ENCODE peak calls at places on chromosomes 3 and 15, in six cellular contexts. One of them, this sample, is unnamed.

GRCh38 chr15:91224750-91225380 is 124.8 kb downstream of the SV2B start:
- DNase-seq in hepatocyte: peak; percentile 41
- DNase-seq in ovary: no peak
- DNase-seq in upper lobe of right lung: no peak
- DNase-seq in psoas muscle: no peak
- DNase-seq in kidney: no peak
- DNase-seq in this sample: peak; percentile 20

GRCh38 chr3:134359121-134360010 is 14.9 kb downstream of the AMOTL2 start:
- DNase-seq in hepatocyte: no peak
- DNase-seq in ovary: no peak
- DNase-seq in upper lobe of right lung: peak; percentile 52
- DNase-seq in psoas muscle: peak; percentile 56
- DNase-seq in kidney: no peak
- DNase-seq in this sample: no peak

GRCh38 chr3:64977308-64978100 is 289.7 kb upstream of the ADAMTS9 start:
- DNase-seq in hepatocyte: peak; percentile 13
- DNase-seq in ovary: no peak
- DNase-seq in upper lobe of right lung: no peak
- DNase-seq in psoas muscle: no peak
- DNase-seq in kidney: peak; percentile 67
- DNase-seq in this sample: peak; percentile 98

GRCh38 chr3:117837391-117837790 is 1127.8 kb downstream of the TUSC7 start:
- DNase-seq in hepatocyte: no peak
- DNase-seq in ovary: no peak
- DNase-seq in upper lobe of right lung: no peak
- DNase-seq in psoas muscle: no peak
- DNase-seq in kidney: no peak
- DNase-seq in this sample: no peak

GRCh38 chr3:152263711-152264110 is 5.0 kb upstream of the MBNL1 start:
- DNase-seq in hepatocyte: no peak
- DNase-seq in ovary: no peak
- DNase-seq in upper lobe of right lung: no peak
- DNase-seq in psoas muscle: no peak
- DNase-seq in kidney: no peak
- DNase-seq in this sample: no peak

GRCh38 chr15:65329298-65329990 is 25.0 kb downstream of the RNU5B-1 start:
- DNase-seq in hepatocyte: no peak
- DNase-seq in ovary: no peak
- DNase-seq in upper lobe of right lung: no peak
- DNase-seq in psoas muscle: peak; percentile 25
- DNase-seq in kidney: peak; percentile 51
- DNase-seq in this sample: no peak

GRCh38 chr3:64240445-64240844 is 15.2 kb upstream of the PRICKLE2 start:
- DNase-seq in hepatocyte: no peak
- DNase-seq in ovary: no peak
- DNase-seq in upper lobe of right lung: no peak
- DNase-seq in psoas muscle: no peak
- DNase-seq in kidney: no peak
- DNase-seq in this sample: no peak

GRCh38 chr15:96331942-96332853 is 1.7 kb downstream of the NR2F2 start:
- DNase-seq in hepatocyte: peak; percentile 67
- DNase-seq in ovary: peak; percentile 43
- DNase-seq in upper lobe of right lung: peak; percentile 80
- DNase-seq in psoas muscle: peak; percentile 85
- DNase-seq in kidney: peak; percentile 80
- DNase-seq in this sample: no peak

GRCh38 chr15:96789999-96790398 is 459.5 kb downstream of the NR2F2 start:
- DNase-seq in hepatocyte: no peak
- DNase-seq in ovary: no peak
- DNase-seq in upper lobe of right lung: no peak
- DNase-seq in psoas muscle: no peak
- DNase-seq in kidney: no peak
- DNase-seq in this sample: no peak

GRCh38 chr15:68620721-68621528 is 42.1 kb downstream of the CORO2B start:
- DNase-seq in hepatocyte: peak; percentile 79
- DNase-seq in ovary: peak; percentile 97
- DNase-seq in upper lobe of right lung: peak; percentile 74
- DNase-seq in psoas muscle: peak; percentile 95
- DNase-seq in kidney: peak; percentile 94
- DNase-seq in this sample: no peak

GRCh38 chr15:99070268-99070667 is 34.6 kb upstream of the SYNM start:
- DNase-seq in hepatocyte: no peak
- DNase-seq in ovary: no peak
- DNase-seq in upper lobe of right lung: peak; percentile 15
- DNase-seq in psoas muscle: no peak
- DNase-seq in kidney: no peak
- DNase-seq in this sample: no peak

GRCh38 chr3:111373861-111374260 is 168.1 kb upstream of the CD96 start:
- DNase-seq in hepatocyte: no peak
- DNase-seq in ovary: no peak
- DNase-seq in upper lobe of right lung: no peak
- DNase-seq in psoas muscle: no peak
- DNase-seq in kidney: no peak
- DNase-seq in this sample: peak; percentile 32

GRCh38 chr3:195270350-195271115 is 426 bp downstream of the XXYLT1 start:
- DNase-seq in hepatocyte: peak; percentile 90
- DNase-seq in ovary: peak; percentile 74
- DNase-seq in upper lobe of right lung: peak; percentile 76
- DNase-seq in psoas muscle: peak; percentile 70
- DNase-seq in kidney: peak; percentile 90
- DNase-seq in this sample: peak; percentile 51

GRCh38 chr3:44198265-44198956 is 43.3 kb upstream of the TOPAZ1 start:
- DNase-seq in hepatocyte: peak; percentile 90
- DNase-seq in ovary: peak; percentile 60
- DNase-seq in upper lobe of right lung: no peak
- DNase-seq in psoas muscle: no peak
- DNase-seq in kidney: no peak
- DNase-seq in this sample: peak; percentile 33

GRCh38 chr3:114213669-114214541 is 23.5 kb downstream of the ZNF80 start:
- DNase-seq in hepatocyte: no peak
- DNase-seq in ovary: no peak
- DNase-seq in upper lobe of right lung: no peak
- DNase-seq in psoas muscle: peak; percentile 48
- DNase-seq in kidney: peak; percentile 73
- DNase-seq in this sample: no peak

GRCh38 chr15:92616621-92617179 is 38.9 kb downstream of the FAM174B start:
- DNase-seq in hepatocyte: peak; percentile 57
- DNase-seq in ovary: no peak
- DNase-seq in upper lobe of right lung: peak; percentile 57
- DNase-seq in psoas muscle: peak; percentile 67
- DNase-seq in kidney: no peak
- DNase-seq in this sample: no peak

DNA sequence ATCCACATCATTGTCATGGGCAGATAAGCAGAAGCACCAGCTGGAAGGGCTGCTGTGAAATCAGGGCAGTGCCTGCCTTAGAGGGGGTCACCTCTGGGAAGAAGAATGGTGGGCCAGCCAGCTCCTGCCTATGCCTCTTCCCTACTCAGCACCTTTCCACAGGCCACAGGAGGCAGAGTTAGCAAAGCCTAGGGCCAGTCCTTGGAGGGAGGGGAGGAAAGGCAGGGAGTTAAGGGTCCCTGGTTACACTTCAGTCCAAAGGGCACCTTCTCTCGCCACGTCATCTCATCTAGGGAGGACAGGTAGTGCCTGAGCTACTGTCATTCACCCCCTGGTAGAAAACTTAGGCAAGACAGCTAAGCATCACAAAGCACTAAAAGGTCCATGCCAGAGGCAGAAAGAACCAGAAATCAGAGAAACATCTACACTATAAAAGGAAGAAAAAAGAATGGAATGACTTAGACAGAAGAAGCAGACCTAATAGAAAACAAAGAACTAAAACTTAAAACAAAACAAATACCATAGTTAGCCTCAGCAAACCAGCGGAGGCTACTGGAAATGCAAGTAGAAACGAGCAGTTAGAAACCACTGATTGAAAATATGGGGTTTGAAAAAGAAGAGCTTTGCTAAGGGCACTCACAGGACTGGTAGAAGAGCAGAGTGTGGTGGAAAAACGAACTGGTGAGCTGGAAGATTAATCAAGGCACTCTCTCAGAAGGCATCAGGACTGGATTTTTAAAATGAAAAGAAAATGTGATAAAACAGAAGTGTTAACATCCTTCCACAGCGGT is 84.2 kb downstream of the OSBPL10 start:
- DNase-seq in hepatocyte: no peak
- DNase-seq in ovary: no peak
- DNase-seq in upper lobe of right lung: no peak
- DNase-seq in psoas muscle: no peak
- DNase-seq in kidney: no peak
- DNase-seq in this sample: no peak
- H3K4me1 ChIP-seq in hepatocyte: peaks cover 11% of the 10 kb centered on the region
- H3K4me1 ChIP-seq in ovary: no peaks in the 10 kb centered on the region
- H3K4me1 ChIP-seq in upper lobe of right lung: no peaks in the 10 kb centered on the region
- H3K4me1 ChIP-seq in psoas muscle: no peaks in the 10 kb centered on the region
- H3K4me1 ChIP-seq in kidney: peaks cover 3% of the 10 kb centered on the region
- H3K4me1 ChIP-seq in this sample: peaks cover 61% of the 10 kb centered on the region

DNA sequence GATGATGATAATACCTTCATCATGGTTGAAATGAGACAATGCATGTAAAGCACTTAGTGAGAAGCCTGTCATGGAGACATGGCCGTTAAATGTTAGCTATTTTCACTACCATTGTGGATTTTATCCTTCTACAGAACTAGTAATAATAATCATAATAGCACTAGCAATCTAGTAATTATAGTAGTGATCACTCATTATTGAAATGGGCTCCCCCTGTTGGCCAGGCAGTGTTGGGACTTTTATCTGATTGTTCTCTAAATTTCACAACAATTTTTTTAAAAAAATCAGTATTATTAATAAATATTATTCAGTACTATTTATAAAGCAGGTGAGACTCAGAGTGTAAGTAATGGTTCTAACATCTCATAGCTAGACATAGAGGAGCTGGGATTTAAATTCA is 396.3 kb downstream of the IL5RA start:
- DNase-seq in hepatocyte: no peak
- DNase-seq in ovary: no peak
- DNase-seq in upper lobe of right lung: no peak
- DNase-seq in psoas muscle: no peak
- DNase-seq in kidney: no peak
- DNase-seq in this sample: no peak
- TF ChIP-seq CTCF in hepatocyte: peak; percentile 31
- TF ChIP-seq CTCF in ovary: no peak
- TF ChIP-seq CTCF in upper lobe of right lung: peak; percentile 44
- TF ChIP-seq CTCF in psoas muscle: no peak
- TF ChIP-seq CTCF in kidney: peak; percentile 16
- TF ChIP-seq CTCF in this sample: peak; percentile 44

GRCh38 chr3:15979900-15980299 is 182.1 kb upstream of the ANKRD28 start:
- DNase-seq in hepatocyte: no peak
- DNase-seq in ovary: no peak
- DNase-seq in upper lobe of right lung: no peak
- DNase-seq in psoas muscle: no peak
- DNase-seq in kidney: no peak
- DNase-seq in this sample: no peak

GRCh38 chr3:15983232-15983631 is 185.5 kb upstream of the ANKRD28 start:
- DNase-seq in hepatocyte: no peak
- DNase-seq in ovary: no peak
- DNase-seq in upper lobe of right lung: no peak
- DNase-seq in psoas muscle: no peak
- DNase-seq in kidney: no peak
- DNase-seq in this sample: peak; percentile 91

GRCh38 chr3:15982243-15982642 is 184.5 kb upstream of the ANKRD28 start:
- DNase-seq in hepatocyte: no peak
- DNase-seq in ovary: no peak
- DNase-seq in upper lobe of right lung: no peak
- DNase-seq in psoas muscle: no peak
- DNase-seq in kidney: no peak
- DNase-seq in this sample: no peak

GRCh38 chr3:15982667-15983145 is 184.9 kb upstream of the ANKRD28 start:
- DNase-seq in hepatocyte: no peak
- DNase-seq in ovary: no peak
- DNase-seq in upper lobe of right lung: no peak
- DNase-seq in psoas muscle: peak; percentile 84
- DNase-seq in kidney: no peak
- DNase-seq in this sample: peak; percentile 98

GRCh38 chr3:15983693-15984092 is 185.9 kb upstream of the ANKRD28 start:
- DNase-seq in hepatocyte: no peak
- DNase-seq in ovary: no peak
- DNase-seq in upper lobe of right lung: no peak
- DNase-seq in psoas muscle: no peak
- DNase-seq in kidney: no peak
- DNase-seq in this sample: no peak
- H3K27ac ChIP-seq in hepatocyte: no peak overlapping the region
- H3K27ac ChIP-seq in ovary: no peak overlapping the region
- H3K27ac ChIP-seq in upper lobe of right lung: no peak overlapping the region
- H3K27ac ChIP-seq in psoas muscle: peak overlapping the region; percentile 92
- H3K27ac ChIP-seq in kidney: no peak overlapping the region
- H3K27ac ChIP-seq in this sample: peak overlapping the region; percentile 93

GRCh38 chr15:64006642-64007041 is 39.6 kb downstream of the DAPK2 start:
- DNase-seq in hepatocyte: no peak
- DNase-seq in ovary: no peak
- DNase-seq in upper lobe of right lung: no peak
- DNase-seq in psoas muscle: peak; percentile 69
- DNase-seq in kidney: no peak
- DNase-seq in this sample: peak; percentile 71
- H3K4me1 ChIP-seq in hepatocyte: peaks cover 16% of the 10 kb centered on the region
- H3K4me1 ChIP-seq in ovary: no peaks in the 10 kb centered on the region
- H3K4me1 ChIP-seq in upper lobe of right lung: peaks cover 29% of the 10 kb centered on the region
- H3K4me1 ChIP-seq in psoas muscle: peaks cover 61% of the 10 kb centered on the region
- H3K4me1 ChIP-seq in kidney: no peaks in the 10 kb centered on the region
- H3K4me1 ChIP-seq in this sample: peaks cover 42% of the 10 kb centered on the region

GRCh38 chr3:147333098-147333497 is 73.2 kb downstream of the ZIC4 start:
- DNase-seq in hepatocyte: no peak
- DNase-seq in ovary: no peak
- DNase-seq in upper lobe of right lung: no peak
- DNase-seq in psoas muscle: no peak
- DNase-seq in kidney: no peak
- DNase-seq in this sample: no peak
- TF ChIP-seq CTCF in hepatocyte: no peak
- TF ChIP-seq CTCF in ovary: no peak
- TF ChIP-seq CTCF in upper lobe of right lung: no peak
- TF ChIP-seq CTCF in psoas muscle: no peak
- TF ChIP-seq CTCF in kidney: no peak
- TF ChIP-seq CTCF in this sample: no peak

This sample was measured in foreskin keratinocyte.